ENCODE peak calls at places on chromosomes 4 and X, in four cellular contexts. One of them, this sample, is unnamed.

GRCh38 chrX:136639506-136640176 is 8.3 kb upstream of the CD40LG start:
- DNase-seq in NCI-H1694 treated with DMSO at 0.1 percent for 48 hours: no peak
- DNase-seq in OCI-LY7: no peak
- DNase-seq in AG09319: no peak
- DNase-seq in this sample: no peak

GRCh38 chrX:47283015-47283771 is 50.4 kb downstream of the USP11 start:
- DNase-seq in NCI-H1694 treated with DMSO at 0.1 percent for 48 hours: no peak
- DNase-seq in OCI-LY7: no peak
- DNase-seq in AG09319: no peak
- DNase-seq in this sample: no peak

GRCh38 chr4:158042591-158043030 is 130.2 kb downstream of the GASK1B start:
- DNase-seq in OCI-LY7: no peak
- DNase-seq in AG09319: peak
- DNase-seq in NCI-H1694 treated with DMSO at 0.1 percent for 48 hours: no peak
- DNase-seq in this sample: no peak

GRCh38 chrX:12949927-12950656 is 24.8 kb upstream of the TMSB4X start:
- DNase-seq in AG09319: peak
- DNase-seq in OCI-LY7: peak
- DNase-seq in NCI-H1694 treated with DMSO at 0.1 percent for 48 hours: no peak
- DNase-seq in this sample: peak

GRCh38 chr4:6348408-6348807 is 78.8 kb downstream of the WFS1 start:
- DNase-seq in NCI-H1694 treated with DMSO at 0.1 percent for 48 hours: no peak
- DNase-seq in AG09319: no peak
- DNase-seq in OCI-LY7: no peak
- DNase-seq in this sample: no peak

GRCh38 chrX:69305333-69306062 is 140.2 kb upstream of the PJA1 start:
- DNase-seq in AG09319: no peak
- DNase-seq in OCI-LY7: no peak
- DNase-seq in NCI-H1694 treated with DMSO at 0.1 percent for 48 hours: no peak
- DNase-seq in this sample: no peak

GRCh38 chr4:1208970-1209704 is 36.8 kb upstream of the SPON2 start:
- DNase-seq in NCI-H1694 treated with DMSO at 0.1 percent for 48 hours: no peak
- DNase-seq in AG09319: no peak
- DNase-seq in OCI-LY7: no peak
- DNase-seq in this sample: no peak

GRCh38 chrX:65463550-65463949 is 71.0 kb downstream of the LAS1L start:
- DNase-seq in OCI-LY7: no peak
- DNase-seq in AG09319: no peak
- DNase-seq in NCI-H1694 treated with DMSO at 0.1 percent for 48 hours: no peak
- DNase-seq in this sample: no peak

GRCh38 chr4:42412251-42412650 is 15.0 kb downstream of the SHISA3 start:
- DNase-seq in NCI-H1694 treated with DMSO at 0.1 percent for 48 hours: no peak
- DNase-seq in OCI-LY7: no peak
- DNase-seq in AG09319: peak
- DNase-seq in this sample: no peak

GRCh38 chrX:13123857-13124345 is 79.5 kb upstream of the FAM9C start:
- DNase-seq in NCI-H1694 treated with DMSO at 0.1 percent for 48 hours: no peak
- DNase-seq in AG09319: no peak
- DNase-seq in OCI-LY7: no peak
- DNase-seq in this sample: no peak

GRCh38 chrX:46757593-46757992 is 1.3 kb downstream of the SLC9A7 start:
- DNase-seq in OCI-LY7: peak
- DNase-seq in AG09319: no peak
- DNase-seq in NCI-H1694 treated with DMSO at 0.1 percent for 48 hours: no peak
- DNase-seq in this sample: no peak

GRCh38 chr4:74072739-74073138 is 26.3 kb downstream of the CXCL2 start:
- DNase-seq in NCI-H1694 treated with DMSO at 0.1 percent for 48 hours: no peak
- DNase-seq in AG09319: no peak
- DNase-seq in OCI-LY7: no peak
- DNase-seq in this sample: no peak

GRCh38 chrX:53374923-53375322 is 47.5 kb downstream of the SMC1A start:
- DNase-seq in OCI-LY7: no peak
- DNase-seq in NCI-H1694 treated with DMSO at 0.1 percent for 48 hours: no peak
- DNase-seq in AG09319: no peak
- DNase-seq in this sample: no peak

GRCh38 chr4:24887881-24888430 is 24.9 kb downstream of the CCDC149 start:
- DNase-seq in NCI-H1694 treated with DMSO at 0.1 percent for 48 hours: no peak
- DNase-seq in OCI-LY7: no peak
- DNase-seq in AG09319: no peak
- DNase-seq in this sample: no peak

GRCh38 chr4:13992975-13993495 is 365.5 kb upstream of the BOD1L1 start:
- DNase-seq in NCI-H1694 treated with DMSO at 0.1 percent for 48 hours: no peak
- DNase-seq in OCI-LY7: no peak
- DNase-seq in AG09319: no peak
- DNase-seq in this sample: no peak

GRCh38 chr4:124783847-124784246 is 71.3 kb upstream of the ANKRD50 start:
- DNase-seq in OCI-LY7: no peak
- DNase-seq in NCI-H1694 treated with DMSO at 0.1 percent for 48 hours: no peak
- DNase-seq in AG09319: no peak
- DNase-seq in this sample: no peak

GRCh38 chrX:24266996-24267395 is 46.9 kb downstream of the SUPT20HL2 start:
- DNase-seq in OCI-LY7: no peak
- DNase-seq in NCI-H1694 treated with DMSO at 0.1 percent for 48 hours: no peak
- DNase-seq in AG09319: no peak
- DNase-seq in this sample: peak

GRCh38 chr4:5036239-5036638 is 15.0 kb upstream of the STK32B start:
- DNase-seq in AG09319: peak
- DNase-seq in OCI-LY7: peak
- DNase-seq in NCI-H1694 treated with DMSO at 0.1 percent for 48 hours: no peak
- DNase-seq in this sample: no peak

GRCh38 chr4:3689576-3690551 is 76.3 kb upstream of the ADRA2C start:
- DNase-seq in NCI-H1694 treated with DMSO at 0.1 percent for 48 hours: no peak
- DNase-seq in AG09319: no peak
- DNase-seq in OCI-LY7: no peak
- DNase-seq in this sample: no peak

GRCh38 chrX:7943600-7944245 is 16.5 kb upstream of the PNPLA4 start:
- DNase-seq in OCI-LY7: no peak
- DNase-seq in NCI-H1694 treated with DMSO at 0.1 percent for 48 hours: no peak
- DNase-seq in AG09319: no peak
- DNase-seq in this sample: peak

GRCh38 chrX:54633641-54634040 is 103.6 kb downstream of the GNL3L start:
- DNase-seq in NCI-H1694 treated with DMSO at 0.1 percent for 48 hours: no peak
- DNase-seq in AG09319: no peak
- DNase-seq in OCI-LY7: no peak
- DNase-seq in this sample: no peak

GRCh38 chr4:83110222-83110945 is 4.1 kb downstream of the PLAC8 start:
- DNase-seq in AG09319: peak
- DNase-seq in OCI-LY7: peak
- DNase-seq in NCI-H1694 treated with DMSO at 0.1 percent for 48 hours: peak
- DNase-seq in this sample: no peak

GRCh38 chr4:100108869-100109268 is 81.4 kb downstream of the DDIT4L start:
- DNase-seq in AG09319: no peak
- DNase-seq in NCI-H1694 treated with DMSO at 0.1 percent for 48 hours: no peak
- DNase-seq in OCI-LY7: no peak
- DNase-seq in this sample: no peak

GRCh38 chr4:151468715-151469696 is 60.0 kb downstream of the FHIP1A start:
- DNase-seq in OCI-LY7: no peak
- DNase-seq in NCI-H1694 treated with DMSO at 0.1 percent for 48 hours: no peak
- DNase-seq in AG09319: no peak
- DNase-seq in this sample: no peak

GRCh38 chr4:88189881-88190585 is 31.6 kb upstream of the ABCG2 start:
- DNase-seq in OCI-LY7: no peak
- DNase-seq in AG09319: no peak
- DNase-seq in NCI-H1694 treated with DMSO at 0.1 percent for 48 hours: no peak
- DNase-seq in this sample: no peak

GRCh38 chrX:114075073-114075673 is 508.7 kb upstream of the HTR2C start:
- DNase-seq in AG09319: no peak
- DNase-seq in OCI-LY7: no peak
- DNase-seq in NCI-H1694 treated with DMSO at 0.1 percent for 48 hours: no peak
- DNase-seq in this sample: no peak

GRCh38 chrX:68995386-68995779 is 166.6 kb downstream of the EFNB1 start:
- DNase-seq in OCI-LY7: no peak
- DNase-seq in AG09319: no peak
- DNase-seq in NCI-H1694 treated with DMSO at 0.1 percent for 48 hours: no peak
- DNase-seq in this sample: no peak

This sample was measured in epithelial cell of prostate.